ENCODE peak calls at places on chromosomes 16 and 17, in four cellular contexts. One of them, this sample, is unnamed.

GRCh38 chr16:30366511-30366910 is 3.8 kb downstream of the TBC1D10B start:
- DNase-seq in mesothelial cell of epicardium: no peak
- DNase-seq in heart right ventricle: no peak
- DNase-seq in nephron progenitor cell: no peak
- DNase-seq in this sample: no peak

GRCh38 chr16:87803385-87803784 is 37.6 kb upstream of the KLHDC4 start:
- DNase-seq in heart right ventricle: no peak
- DNase-seq in mesothelial cell of epicardium: no peak
- DNase-seq in nephron progenitor cell: no peak
- DNase-seq in this sample: no peak

GRCh38 chr16:89274561-89275283 is 57.2 kb downstream of the ZNF778 start:
- DNase-seq in nephron progenitor cell: no peak
- DNase-seq in heart right ventricle: no peak
- DNase-seq in mesothelial cell of epicardium: no peak
- DNase-seq in this sample: no peak

GRCh38 chr17:73591278-73592078 is 52.8 kb downstream of the SDK2 start:
- DNase-seq in mesothelial cell of epicardium: no peak
- DNase-seq in nephron progenitor cell: no peak
- DNase-seq in heart right ventricle: no peak
- DNase-seq in this sample: no peak

GRCh38 chr16:4272114-4272954 is 489 bp downstream of the TFAP4 start:
- DNase-seq in nephron progenitor cell: peak; percentile 77
- DNase-seq in mesothelial cell of epicardium: peak; percentile 43
- DNase-seq in heart right ventricle: peak; percentile 55
- DNase-seq in this sample: peak; percentile 36

GRCh38 chr17:80605326-80606066 is 60.9 kb downstream of the RPTOR start:
- DNase-seq in nephron progenitor cell: no peak
- DNase-seq in mesothelial cell of epicardium: no peak
- DNase-seq in heart right ventricle: no peak
- DNase-seq in this sample: no peak

GRCh38 chr17:15782809-15783208 is 50.7 kb downstream of the TBC1D26 start:
- DNase-seq in mesothelial cell of epicardium: no peak
- DNase-seq in heart right ventricle: peak; percentile 77
- DNase-seq in nephron progenitor cell: no peak
- DNase-seq in this sample: no peak

GRCh38 chr17:61795546-61795945 is 67.8 kb downstream of the BRIP1 start:
- DNase-seq in heart right ventricle: no peak
- DNase-seq in mesothelial cell of epicardium: no peak
- DNase-seq in nephron progenitor cell: no peak
- DNase-seq in this sample: no peak

GRCh38 chr16:86479419-86479818 is 30.9 kb upstream of the FOXF1 start:
- DNase-seq in nephron progenitor cell: no peak
- DNase-seq in mesothelial cell of epicardium: no peak
- DNase-seq in heart right ventricle: no peak
- DNase-seq in this sample: no peak

GRCh38 chr16:24626251-24626650 is 86.9 kb downstream of the RBBP6 start:
- DNase-seq in heart right ventricle: no peak
- DNase-seq in nephron progenitor cell: no peak
- DNase-seq in mesothelial cell of epicardium: no peak
- DNase-seq in this sample: no peak

GRCh38 chr17:39626671-39627169 is at the start of gene PPP1R1B:
- DNase-seq in heart right ventricle: no peak
- DNase-seq in mesothelial cell of epicardium: no peak
- DNase-seq in nephron progenitor cell: no peak
- DNase-seq in this sample: no peak

GRCh38 chr16:74053310-74053709 is 243.3 kb upstream of the PSMD7 start:
- DNase-seq in heart right ventricle: no peak
- DNase-seq in mesothelial cell of epicardium: no peak
- DNase-seq in nephron progenitor cell: no peak
- DNase-seq in this sample: no peak

DNA sequence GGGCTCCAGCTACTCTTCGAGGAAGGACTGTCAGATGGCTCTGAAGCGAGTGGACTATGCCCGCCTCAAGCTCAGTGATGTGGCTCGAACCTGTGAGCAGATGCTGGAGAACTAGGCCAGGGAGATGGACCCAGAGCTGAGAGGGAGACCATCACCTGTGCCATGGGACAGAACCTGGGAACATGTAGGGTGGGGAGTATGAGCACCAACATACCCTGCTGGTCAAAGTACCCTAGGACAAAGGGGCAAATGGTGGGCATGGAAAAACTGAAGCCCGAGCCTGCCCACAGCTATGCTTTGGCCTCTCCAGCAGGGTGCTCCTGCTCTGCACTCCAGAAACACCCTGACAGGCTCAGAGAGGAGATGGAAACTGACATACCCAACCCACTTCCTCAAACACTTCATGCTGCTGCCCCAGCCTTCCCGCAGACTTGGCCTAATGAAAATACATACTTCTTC is 1.9 kb downstream of the MED11 start:
- DNase-seq in nephron progenitor cell: no peak
- DNase-seq in heart right ventricle: no peak
- DNase-seq in mesothelial cell of epicardium: no peak
- DNase-seq in this sample: no peak
- TF ChIP-seq CTCF in nephron progenitor cell: no peak
- TF ChIP-seq CTCF in heart right ventricle: no peak
- TF ChIP-seq CTCF in mesothelial cell of epicardium: no peak
- TF ChIP-seq CTCF in this sample: no peak

GRCh38 chr16:50505714-50506542 is 42.3 kb upstream of the NKD1 start:
- DNase-seq in mesothelial cell of epicardium: no peak
- DNase-seq in heart right ventricle: no peak
- DNase-seq in nephron progenitor cell: peak; percentile 51
- DNase-seq in this sample: peak; percentile 28

GRCh38 chr16:50505115-50505514 is 43.1 kb upstream of the NKD1 start:
- DNase-seq in heart right ventricle: no peak
- DNase-seq in mesothelial cell of epicardium: no peak
- DNase-seq in nephron progenitor cell: no peak
- DNase-seq in this sample: no peak

GRCh38 chr16:50507397-50507796 is 40.8 kb upstream of the NKD1 start:
- DNase-seq in nephron progenitor cell: no peak
- DNase-seq in mesothelial cell of epicardium: no peak
- DNase-seq in heart right ventricle: no peak
- DNase-seq in this sample: no peak

GRCh38 chr16:50506543-50506937 is 41.7 kb upstream of the NKD1 start:
- DNase-seq in nephron progenitor cell: no peak
- DNase-seq in mesothelial cell of epicardium: no peak
- DNase-seq in heart right ventricle: no peak
- DNase-seq in this sample: no peak

DNA sequence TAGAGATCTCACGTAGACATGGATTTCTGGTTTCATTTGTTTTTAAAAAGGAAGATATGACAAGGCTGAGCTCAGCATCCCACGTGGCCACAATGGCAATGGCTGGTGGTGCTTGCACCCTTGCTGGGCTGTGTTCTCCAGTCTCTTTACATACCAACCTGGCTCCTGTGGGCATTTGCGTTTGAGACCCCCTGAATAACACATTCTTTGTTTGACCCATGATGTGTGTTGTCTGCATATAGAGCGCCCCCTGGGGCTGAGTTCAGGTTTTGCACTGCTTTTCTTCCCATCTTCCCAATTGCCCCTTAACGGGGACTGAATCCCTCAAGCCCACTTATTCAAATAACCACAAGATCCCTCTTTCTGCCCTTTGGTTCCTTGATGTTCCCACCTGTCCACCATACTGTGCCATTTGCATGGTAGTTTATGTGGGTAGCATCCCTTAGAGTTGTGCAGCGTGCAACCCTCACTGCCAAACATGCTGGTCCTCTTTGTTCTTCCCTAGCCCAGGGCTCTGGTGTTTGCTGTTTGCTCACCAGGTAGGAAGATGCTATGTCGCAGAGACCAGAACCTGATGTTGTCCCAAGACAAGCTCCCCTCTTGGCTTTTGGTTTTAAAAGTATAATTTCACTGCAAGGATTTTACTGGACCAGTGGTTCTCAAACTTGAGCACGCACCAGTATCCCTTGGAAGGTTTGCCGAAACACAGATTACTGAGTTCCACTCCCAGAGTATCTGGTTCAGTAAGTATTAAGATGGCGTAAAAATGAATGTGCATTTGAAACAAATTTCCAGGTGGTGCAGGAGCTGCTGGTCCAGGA is 38.5 kb upstream of the NKD1 start:
- DNase-seq in nephron progenitor cell: no peak
- DNase-seq in heart right ventricle: no peak
- DNase-seq in mesothelial cell of epicardium: no peak
- DNase-seq in this sample: peak; percentile 63
- TF ChIP-seq CTCF in nephron progenitor cell: peak; percentile 43
- TF ChIP-seq CTCF in heart right ventricle: no peak
- TF ChIP-seq CTCF in mesothelial cell of epicardium: peak; percentile 54
- TF ChIP-seq CTCF in this sample: peak; percentile 72

GRCh38 chr17:17167986-17168385 is 38.1 kb downstream of the PLD6 start:
- DNase-seq in nephron progenitor cell: no peak
- DNase-seq in mesothelial cell of epicardium: no peak
- DNase-seq in heart right ventricle: no peak
- DNase-seq in this sample: no peak
- TF ChIP-seq CTCF in nephron progenitor cell: no peak
- TF ChIP-seq CTCF in mesothelial cell of epicardium: no peak
- TF ChIP-seq CTCF in heart right ventricle: no peak
- TF ChIP-seq CTCF in this sample: no peak

GRCh38 chr17:48162946-48163506 is 55.5 kb downstream of the SNX11 start:
- DNase-seq in nephron progenitor cell: peak; percentile 44
- DNase-seq in mesothelial cell of epicardium: no peak
- DNase-seq in heart right ventricle: no peak
- DNase-seq in this sample: no peak

GRCh38 chr17:48160177-48160967 is 52.8 kb downstream of the SNX11 start:
- DNase-seq in heart right ventricle: no peak
- DNase-seq in mesothelial cell of epicardium: no peak
- DNase-seq in nephron progenitor cell: no peak
- DNase-seq in this sample: no peak

GRCh38 chr17:48161127-48161905 is 53.8 kb downstream of the SNX11 start:
- DNase-seq in mesothelial cell of epicardium: no peak
- DNase-seq in heart right ventricle: no peak
- DNase-seq in nephron progenitor cell: no peak
- DNase-seq in this sample: no peak

GRCh38 chr17:48162305-48162934 is 54.9 kb downstream of the SNX11 start:
- DNase-seq in mesothelial cell of epicardium: no peak
- DNase-seq in nephron progenitor cell: no peak
- DNase-seq in heart right ventricle: no peak
- DNase-seq in this sample: no peak

DNA sequence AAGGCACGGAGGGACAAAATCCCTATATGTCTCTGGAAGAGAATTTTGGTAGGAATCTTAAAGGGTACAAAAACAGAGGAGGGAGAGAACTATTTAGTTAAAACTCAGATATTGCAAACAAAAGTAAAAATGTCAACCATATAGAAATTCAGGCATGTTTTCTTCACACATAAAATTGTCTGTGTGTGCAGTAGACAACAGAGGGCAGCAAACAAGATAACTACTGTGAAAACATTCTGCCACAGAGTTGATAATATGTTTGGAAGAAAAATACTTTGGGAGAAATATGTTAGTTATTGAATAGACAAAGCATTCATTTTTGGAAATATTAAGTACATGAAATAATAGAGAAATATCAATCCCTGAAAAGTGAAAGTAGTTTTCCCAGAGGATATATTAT is 56.2 kb downstream of the SNX11 start:
- DNase-seq in heart right ventricle: no peak
- DNase-seq in mesothelial cell of epicardium: no peak
- DNase-seq in nephron progenitor cell: no peak
- DNase-seq in this sample: no peak
- TF ChIP-seq CTCF in heart right ventricle: no peak
- TF ChIP-seq CTCF in mesothelial cell of epicardium: no peak
- TF ChIP-seq CTCF in nephron progenitor cell: no peak
- TF ChIP-seq CTCF in this sample: no peak

GRCh38 chr17:45132302-45132568 is at the start of gene PLCD3:
- DNase-seq in mesothelial cell of epicardium: no peak
- DNase-seq in heart right ventricle: no peak
- DNase-seq in nephron progenitor cell: peak; percentile 86
- DNase-seq in this sample: no peak
- TF ChIP-seq CTCF in mesothelial cell of epicardium: no peak
- TF ChIP-seq CTCF in heart right ventricle: no peak
- TF ChIP-seq CTCF in nephron progenitor cell: no peak
- TF ChIP-seq CTCF in this sample: no peak